ENCODE peak calls at places on chromosomes 13 and 19, in six cellular contexts. One of them, this sample, is unnamed. For H3K27me3, the result is how much of the 10 kb centered on the place peaks cover.

GRCh38 chr13:23963184-23963931 is 66.1 kb upstream of the C1QTNF9B start:
- DNase-seq in gastrocnemius medialis: no peak
- DNase-seq in upper lobe of left lung: no peak
- DNase-seq in tibial nerve: no peak
- DNase-seq in Peyer's patch: no peak
- DNase-seq in fibroblast of lung: no peak
- DNase-seq in this sample: no peak

GRCh38 chr13:50198508-50198907 is 183.3 kb downstream of the KCNRG start:
- DNase-seq in tibial nerve: peak
- DNase-seq in gastrocnemius medialis: no peak
- DNase-seq in Peyer's patch: no peak
- DNase-seq in upper lobe of left lung: no peak
- DNase-seq in fibroblast of lung: peak
- DNase-seq in this sample: no peak

GRCh38 chr13:28344163-28344562 is 150.8 kb downstream of the FLT1 start:
- DNase-seq in tibial nerve: no peak
- DNase-seq in upper lobe of left lung: no peak
- DNase-seq in Peyer's patch: no peak
- DNase-seq in gastrocnemius medialis: no peak
- DNase-seq in fibroblast of lung: no peak
- DNase-seq in this sample: no peak

GRCh38 chr19:543912-544608 is at the start of gene GZMM:
- DNase-seq in Peyer's patch: peak
- DNase-seq in tibial nerve: no peak
- DNase-seq in fibroblast of lung: no peak
- DNase-seq in upper lobe of left lung: no peak
- DNase-seq in gastrocnemius medialis: no peak
- DNase-seq in this sample: no peak

GRCh38 chr13:42812311-42812710 is 30.9 kb downstream of the FAM216B start:
- DNase-seq in gastrocnemius medialis: no peak
- DNase-seq in Peyer's patch: no peak
- DNase-seq in upper lobe of left lung: no peak
- DNase-seq in fibroblast of lung: peak
- DNase-seq in tibial nerve: no peak
- DNase-seq in this sample: no peak

GRCh38 chr19:55109527-55110291 is 7.7 kb downstream of the PPP1R12C start:
- DNase-seq in gastrocnemius medialis: no peak
- DNase-seq in upper lobe of left lung: no peak
- DNase-seq in Peyer's patch: no peak
- DNase-seq in tibial nerve: no peak
- DNase-seq in fibroblast of lung: no peak
- DNase-seq in this sample: no peak

GRCh38 chr19:7705387-7706187 is 3.7 kb upstream of the FCER2 start:
- DNase-seq in fibroblast of lung: no peak
- DNase-seq in Peyer's patch: peak
- DNase-seq in gastrocnemius medialis: peak
- DNase-seq in tibial nerve: peak
- DNase-seq in upper lobe of left lung: peak
- DNase-seq in this sample: no peak

GRCh38 chr13:113579686-113580085 is 4.9 kb upstream of the TFDP1 start:
- DNase-seq in tibial nerve: no peak
- DNase-seq in upper lobe of left lung: no peak
- DNase-seq in fibroblast of lung: no peak
- DNase-seq in gastrocnemius medialis: no peak
- DNase-seq in Peyer's patch: no peak
- DNase-seq in this sample: no peak

GRCh38 chr19:2973229-2973628 is 4.1 kb upstream of the TLE6 start:
- DNase-seq in tibial nerve: peak
- DNase-seq in fibroblast of lung: no peak
- DNase-seq in upper lobe of left lung: no peak
- DNase-seq in gastrocnemius medialis: peak
- DNase-seq in Peyer's patch: no peak
- DNase-seq in this sample: no peak

GRCh38 chr19:18660051-18660910 is 23.2 kb upstream of the CRTC1 start:
- DNase-seq in tibial nerve: peak
- DNase-seq in fibroblast of lung: peak
- DNase-seq in gastrocnemius medialis: peak
- DNase-seq in upper lobe of left lung: peak
- DNase-seq in Peyer's patch: peak
- DNase-seq in this sample: no peak

GRCh38 chr13:54029226-54029625 is 1000.6 kb downstream of the OLFM4 start:
- DNase-seq in Peyer's patch: no peak
- DNase-seq in fibroblast of lung: peak
- DNase-seq in gastrocnemius medialis: no peak
- DNase-seq in upper lobe of left lung: no peak
- DNase-seq in tibial nerve: no peak
- DNase-seq in this sample: no peak

GRCh38 chr19:1854542-1855039 is 6.3 kb upstream of the REXO1 start:
- DNase-seq in Peyer's patch: peak
- DNase-seq in gastrocnemius medialis: no peak
- DNase-seq in tibial nerve: no peak
- DNase-seq in fibroblast of lung: no peak
- DNase-seq in upper lobe of left lung: peak
- DNase-seq in this sample: no peak

GRCh38 chr19:5698635-5699422 is 8.7 kb downstream of the RPL36 start:
- DNase-seq in tibial nerve: no peak
- DNase-seq in Peyer's patch: no peak
- DNase-seq in fibroblast of lung: no peak
- DNase-seq in gastrocnemius medialis: no peak
- DNase-seq in upper lobe of left lung: no peak
- DNase-seq in this sample: no peak

GRCh38 chr19:23060016-23060415 is 56.8 kb upstream of the ZNF730 start:
- DNase-seq in gastrocnemius medialis: no peak
- DNase-seq in Peyer's patch: no peak
- DNase-seq in upper lobe of left lung: no peak
- DNase-seq in fibroblast of lung: no peak
- DNase-seq in tibial nerve: no peak
- DNase-seq in this sample: no peak

GRCh38 chr19:17557461-17557860 is 2.0 kb downstream of the COLGALT1 start:
- DNase-seq in Peyer's patch: no peak
- DNase-seq in fibroblast of lung: no peak
- DNase-seq in upper lobe of left lung: peak
- DNase-seq in gastrocnemius medialis: no peak
- DNase-seq in tibial nerve: peak
- DNase-seq in this sample: no peak

GRCh38 chr19:28425431-28425931 is 787.5 kb downstream of the UQCRFS1 start:
- DNase-seq in Peyer's patch: no peak
- DNase-seq in fibroblast of lung: peak
- DNase-seq in upper lobe of left lung: no peak
- DNase-seq in tibial nerve: no peak
- DNase-seq in gastrocnemius medialis: no peak
- DNase-seq in this sample: peak

GRCh38 chr19:10092648-10093294 is 6.7 kb downstream of the SHFL start:
- DNase-seq in gastrocnemius medialis: no peak
- DNase-seq in upper lobe of left lung: no peak
- DNase-seq in Peyer's patch: no peak
- DNase-seq in tibial nerve: no peak
- DNase-seq in fibroblast of lung: no peak
- DNase-seq in this sample: no peak

GRCh38 chr19:8835446-8835845 is 3.3 kb downstream of the MBD3L1 start:
- DNase-seq in gastrocnemius medialis: no peak
- DNase-seq in Peyer's patch: no peak
- DNase-seq in upper lobe of left lung: no peak
- DNase-seq in tibial nerve: no peak
- DNase-seq in fibroblast of lung: no peak
- DNase-seq in this sample: no peak

GRCh38 chr13:61695147-61695546 is 279.5 kb upstream of the PCDH20 start:
- DNase-seq in gastrocnemius medialis: no peak
- DNase-seq in upper lobe of left lung: no peak
- DNase-seq in tibial nerve: no peak
- DNase-seq in Peyer's patch: no peak
- DNase-seq in fibroblast of lung: peak
- DNase-seq in this sample: no peak

GRCh38 chr13:113448545-113448884 is 4.8 kb downstream of the ADPRHL1 start:
- DNase-seq in upper lobe of left lung: peak
- DNase-seq in fibroblast of lung: no peak
- DNase-seq in gastrocnemius medialis: peak
- DNase-seq in Peyer's patch: no peak
- DNase-seq in tibial nerve: no peak
- DNase-seq in this sample: no peak

GRCh38 chr13:112350300-112350699 is 25.9 kb upstream of the SPACA7 start:
- DNase-seq in Peyer's patch: no peak
- DNase-seq in upper lobe of left lung: no peak
- DNase-seq in gastrocnemius medialis: no peak
- DNase-seq in tibial nerve: no peak
- DNase-seq in fibroblast of lung: no peak
- DNase-seq in this sample: no peak

GRCh38 chr19:2034729-2035589 is 16.1 kb downstream of the MKNK2 start:
- DNase-seq in upper lobe of left lung: peak
- DNase-seq in tibial nerve: no peak
- DNase-seq in fibroblast of lung: no peak
- DNase-seq in Peyer's patch: peak
- DNase-seq in gastrocnemius medialis: no peak
- DNase-seq in this sample: no peak

GRCh38 chr19:37334179-37335071 is 36.5 kb upstream of the ZNF527 start:
- DNase-seq in tibial nerve: peak
- DNase-seq in gastrocnemius medialis: peak
- DNase-seq in fibroblast of lung: peak
- DNase-seq in upper lobe of left lung: peak
- DNase-seq in Peyer's patch: peak
- DNase-seq in this sample: peak

GRCh38 chr13:19069684-19070397 is 111.8 kb downstream of the TUBA3C start:
- DNase-seq in gastrocnemius medialis: no peak
- DNase-seq in tibial nerve: no peak
- DNase-seq in Peyer's patch: no peak
- DNase-seq in fibroblast of lung: no peak
- DNase-seq in upper lobe of left lung: no peak
- DNase-seq in this sample: no peak

GRCh38 chr19:2015611-2015950 is at the start of gene BTBD2:
- DNase-seq in upper lobe of left lung: no peak
- DNase-seq in Peyer's patch: peak
- DNase-seq in fibroblast of lung: peak
- DNase-seq in gastrocnemius medialis: peak
- DNase-seq in tibial nerve: peak
- DNase-seq in this sample: no peak

GRCh38 chr19:47324502-47324901 is 7.5 kb upstream of the C5AR2 start:
- DNase-seq in Peyer's patch: peak
- DNase-seq in fibroblast of lung: no peak
- DNase-seq in gastrocnemius medialis: peak
- DNase-seq in upper lobe of left lung: peak
- DNase-seq in tibial nerve: peak
- DNase-seq in this sample: no peak

GRCh38 chr19:41263042-41263849 is 926 bp upstream of the HNRNPUL1 start:
- DNase-seq in upper lobe of left lung: peak
- DNase-seq in tibial nerve: peak
- DNase-seq in fibroblast of lung: peak
- DNase-seq in gastrocnemius medialis: peak
- DNase-seq in Peyer's patch: peak
- DNase-seq in this sample: peak

GRCh38 chr13:32426191-32426980 is 1.5 kb downstream of the N4BP2L1 start:
- DNase-seq in gastrocnemius medialis: no peak
- DNase-seq in fibroblast of lung: no peak
- DNase-seq in tibial nerve: peak
- DNase-seq in Peyer's patch: peak
- DNase-seq in upper lobe of left lung: no peak
- DNase-seq in this sample: no peak

GRCh38 chr19:46381346-46381745 is 32.0 kb downstream of the CCDC8 start:
- DNase-seq in tibial nerve: no peak
- DNase-seq in upper lobe of left lung: no peak
- DNase-seq in Peyer's patch: no peak
- DNase-seq in fibroblast of lung: no peak
- DNase-seq in gastrocnemius medialis: no peak
- DNase-seq in this sample: no peak

GRCh38 chr19:17910776-17911360 is 21.9 kb upstream of the CCDC124 start:
- DNase-seq in gastrocnemius medialis: no peak
- DNase-seq in Peyer's patch: no peak
- DNase-seq in upper lobe of left lung: no peak
- DNase-seq in fibroblast of lung: no peak
- DNase-seq in tibial nerve: no peak
- DNase-seq in this sample: no peak

GRCh38 chr13:101416181-101417042 is at the start of gene NALCN:
- DNase-seq in fibroblast of lung: peak
- DNase-seq in upper lobe of left lung: no peak
- DNase-seq in gastrocnemius medialis: no peak
- DNase-seq in Peyer's patch: no peak
- DNase-seq in tibial nerve: no peak
- DNase-seq in this sample: no peak

GRCh38 chr13:97214921-97215320 is 7.2 kb upstream of the MBNL2 start:
- DNase-seq in fibroblast of lung: no peak
- DNase-seq in tibial nerve: no peak
- DNase-seq in Peyer's patch: no peak
- DNase-seq in gastrocnemius medialis: no peak
- DNase-seq in upper lobe of left lung: no peak
- DNase-seq in this sample: no peak
- H3K27me3 ChIP-seq in fibroblast of lung: under half
- H3K27me3 ChIP-seq in tibial nerve: under half
- H3K27me3 ChIP-seq in Peyer's patch: under half
- H3K27me3 ChIP-seq in gastrocnemius medialis: under half
- H3K27me3 ChIP-seq in upper lobe of left lung: under half
- H3K27me3 ChIP-seq in this sample: under half

GRCh38 chr13:105139380-105140285 is 1395.8 kb downstream of the EFNB2 start:
- DNase-seq in Peyer's patch: peak
- DNase-seq in tibial nerve: peak
- DNase-seq in upper lobe of left lung: peak
- DNase-seq in gastrocnemius medialis: no peak
- DNase-seq in fibroblast of lung: peak
- DNase-seq in this sample: no peak
- H3K4me3 ChIP-seq in Peyer's patch: peak
- H3K4me3 ChIP-seq in tibial nerve: peak
- H3K4me3 ChIP-seq in upper lobe of left lung: peak
- H3K4me3 ChIP-seq in gastrocnemius medialis: peak
- H3K4me3 ChIP-seq in fibroblast of lung: peak
- H3K4me3 ChIP-seq in this sample: no peak

DNA sequence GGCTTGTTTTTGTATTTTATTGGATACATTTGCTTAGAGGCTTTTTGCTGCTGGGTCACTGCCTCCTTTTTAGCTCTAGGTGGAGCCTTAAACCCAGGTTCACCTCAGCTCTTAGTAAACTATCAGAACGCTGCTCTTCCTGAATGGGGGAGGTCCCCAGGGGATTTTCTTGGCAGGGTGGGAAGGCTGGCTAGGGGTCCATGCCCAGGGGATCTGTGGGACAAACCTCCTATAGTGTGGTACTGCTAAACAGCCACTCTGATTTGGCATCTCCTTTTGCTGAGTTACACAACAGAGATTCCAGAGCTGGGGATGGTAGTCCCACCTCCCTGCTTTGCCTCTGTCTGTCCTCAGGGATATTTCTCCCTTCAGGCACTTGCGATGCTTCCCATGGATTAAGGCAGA is 204.9 kb downstream of the ZIC5 start:
- DNase-seq in tibial nerve: no peak
- DNase-seq in Peyer's patch: no peak
- DNase-seq in gastrocnemius medialis: no peak
- DNase-seq in upper lobe of left lung: no peak
- DNase-seq in fibroblast of lung: no peak
- DNase-seq in this sample: no peak
- TF ChIP-seq CTCF in tibial nerve: no peak
- TF ChIP-seq CTCF in Peyer's patch: peak
- TF ChIP-seq CTCF in gastrocnemius medialis: no peak
- TF ChIP-seq CTCF in upper lobe of left lung: no peak
- TF ChIP-seq CTCF in fibroblast of lung: no peak
- TF ChIP-seq CTCF in this sample: no peak

DNA sequence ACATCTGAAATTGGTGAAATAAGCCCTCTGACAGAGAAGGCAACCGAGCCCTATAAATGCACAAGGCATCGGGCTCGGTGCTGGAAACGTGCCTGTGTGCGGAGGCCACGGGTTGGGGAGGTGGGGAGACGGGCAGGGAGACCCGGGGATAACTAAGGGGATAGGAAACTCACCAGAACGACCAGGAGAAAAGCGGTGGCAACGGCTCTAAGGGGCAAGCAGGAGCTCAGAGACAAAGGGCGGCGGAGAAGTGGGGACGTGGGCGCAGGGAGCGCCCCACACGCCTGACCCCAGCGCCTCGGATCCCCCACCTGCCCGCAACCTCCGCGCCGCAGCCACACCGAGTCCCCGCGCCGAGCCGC is 547 bp downstream of the SLC1A6 start:
- DNase-seq in Peyer's patch: no peak
- DNase-seq in gastrocnemius medialis: no peak
- DNase-seq in upper lobe of left lung: no peak
- DNase-seq in tibial nerve: no peak
- DNase-seq in fibroblast of lung: no peak
- DNase-seq in this sample: no peak
- H3K27me3 ChIP-seq in Peyer's patch: under half
- H3K27me3 ChIP-seq in gastrocnemius medialis: under half
- H3K27me3 ChIP-seq in upper lobe of left lung: under half
- H3K27me3 ChIP-seq in tibial nerve: under half
- H3K27me3 ChIP-seq in fibroblast of lung: under half
- H3K27me3 ChIP-seq in this sample: under half